ENCODE peak calls at places on chromosomes 6 and 20, in seven cellular contexts. T is breast epithelium, B is stomach, K is left ventricle myocardium inferior, L is NB4, R is lower leg skin, X is bronchial epithelial cell. C is an unnamed sample.

GRCh38 chr6:34852406-34853085 is 35.3 kb downstream of the TAF11 start:
- DNase-seq in T (no peak), B (no peak), K (no peak), L (no peak), R (no peak), X (no peak), C (no peak)

GRCh38 chr20:43799150-43799711 is 72.4 kb upstream of the GTSF1L start:
- DNase-seq in T (no peak), B (no peak), K (no peak), L (peak; percentile 60), R (no peak), X (no peak), C (no peak)

GRCh38 chr6:137704802-137705165 is 162.3 kb upstream of the TNFAIP3 start:
- DNase-seq in T (no peak), B (no peak), K (no peak), L (no peak), R (no peak), X (no peak), C (no peak)

GRCh38 chr6:36033935-36034334 is 6.3 kb downstream of the MAPK14 start:
- DNase-seq in T (no peak), B (no peak), K (no peak), L (peak; percentile 59), R (no peak), X (peak; percentile 72), C (no peak)

GRCh38 chr20:36860811-36861624 is 14.9 kb upstream of the TLDC2 start:
- DNase-seq in T (no peak), B (no peak), K (no peak), L (no peak), R (no peak), X (no peak), C (no peak)

GRCh38 chr20:53061305-53061704 is 89.1 kb downstream of the TSHZ2 start:
- DNase-seq in T (no peak), B (no peak), K (no peak), L (no peak), R (no peak), X (no peak), C (no peak)

GRCh38 chr6:150692604-150693003 is 92.9 kb downstream of the PLEKHG1 start:
- DNase-seq in T (no peak), B (no peak), K (no peak), L (no peak), R (no peak), X (no peak), C (no peak)

GRCh38 chr6:114084327-114084890 is 113.5 kb upstream of the HDAC2 start:
- DNase-seq in T (no peak), B (no peak), K (no peak), L (no peak), R (no peak), X (no peak), C (no peak)

GRCh38 chr6:79463721-79464120 is 73.5 kb downstream of the LCA5 start:
- DNase-seq in T (no peak), B (no peak), K (no peak), L (no peak), R (no peak), X (peak; percentile 65), C (no peak)

GRCh38 chr6:34858681-34859080 is 29.2 kb downstream of the TAF11 start:
- DNase-seq in T (no peak), B (no peak), K (no peak), L (peak; percentile 20), R (no peak), X (no peak), C (no peak)

GRCh38 chr6:45955597-45955996 is 60.1 kb downstream of the CLIC5 start:
- DNase-seq in T (no peak), B (no peak), K (no peak), L (no peak), R (no peak), X (no peak), C (no peak)

GRCh38 chr20:3716195-3716834 is 3.9 kb upstream of the SIGLEC1 start:
- DNase-seq in T (no peak), B (no peak), K (no peak), L (peak; percentile 77), R (no peak), X (peak; percentile 26), C (no peak)

GRCh38 chr6:12288844-12289654 is 1.1 kb upstream of the EDN1 start:
- DNase-seq in T (no peak), B (peak; percentile 62), K (peak; percentile 16), L (peak; percentile 78), R (no peak), X (peak; percentile 78), C (peak; percentile 60)

GRCh38 chr20:36646678-36647077 is 682 bp upstream of the SLA2 start:
- DNase-seq in T (no peak), B (no peak), K (no peak), L (no peak), R (peak; percentile 23), X (peak; percentile 63), C (no peak)

GRCh38 chr6:11094411-11094851 is 797 bp downstream of the SMIM13 start:
- DNase-seq in T (no peak), B (peak; percentile 47), K (peak; percentile 41), L (peak; percentile 78), R (peak; percentile 88), X (peak; percentile 44), C (no peak)

GRCh38 chr20:41029150-41029872 is 689 bp downstream of the TOP1 start:
- DNase-seq in T (no peak), B (no peak), K (peak; percentile 34), L (peak; percentile 64), R (peak; percentile 87), X (no peak), C (no peak)

GRCh38 chr6:47165918-47166317 is 123.8 kb upstream of the ADGRF1 start:
- DNase-seq in T (no peak), B (no peak), K (no peak), L (peak; percentile 43), R (no peak), X (no peak), C (no peak)

GRCh38 chr20:1503564-1504227 is 12.5 kb upstream of the SIRPB2 start:
- DNase-seq in T (no peak), B (peak; percentile 84), K (peak; percentile 54), L (peak; percentile 94), R (no peak), X (peak; percentile 94), C (no peak)

GRCh38 chr6:24646771-24647170 is 780 bp upstream of the KIAA0319 start:
- DNase-seq in T (no peak), B (no peak), K (no peak), L (no peak), R (no peak), X (peak; percentile 85), C (no peak)

GRCh38 chr6:137738197-137738596 is 128.9 kb upstream of the TNFAIP3 start:
- DNase-seq in T (no peak), B (no peak), K (no peak), L (peak; percentile 41), R (no peak), X (peak; percentile 68), C (no peak)

GRCh38 chr20:34751453-34751852 is 47.3 kb downstream of the TP53INP2 start:
- DNase-seq in T (no peak), B (no peak), K (no peak), L (no peak), R (no peak), X (no peak), C (no peak)

GRCh38 chr20:34753706-34754461 is 49.7 kb downstream of the TP53INP2 start:
- DNase-seq in T (no peak), B (no peak), K (no peak), L (no peak), R (no peak), X (peak; percentile 49), C (no peak)

GRCh38 chr20:34747479-34747878 is 43.3 kb downstream of the TP53INP2 start:
- DNase-seq in T (no peak), B (no peak), K (no peak), L (no peak), R (no peak), X (no peak), C (no peak)

GRCh38 chr20:34754611-34755010 is 50.5 kb downstream of the TP53INP2 start:
- DNase-seq in T (no peak), B (no peak), K (no peak), L (no peak), R (no peak), X (no peak), C (no peak)

DNA sequence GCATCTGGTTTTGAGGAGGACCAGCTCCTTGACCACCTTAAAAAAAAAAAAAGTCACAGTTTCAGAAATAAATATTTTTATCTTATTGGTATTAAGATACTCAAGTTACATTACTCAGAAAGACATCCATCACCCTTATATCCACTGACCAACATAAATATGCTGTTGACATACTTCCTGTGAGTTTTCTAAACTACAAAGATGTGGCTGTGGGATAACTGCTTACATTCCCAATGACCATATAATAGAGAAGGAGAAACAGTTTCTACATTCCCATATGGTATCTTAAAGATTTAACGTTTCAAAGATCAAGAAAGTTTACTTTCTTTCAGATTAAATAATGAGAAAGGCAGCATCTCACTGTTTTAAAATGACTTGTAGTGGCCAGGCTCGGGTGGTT is 46.3 kb downstream of the TP53INP2 start:
- DNase-seq in T (no peak), B (no peak), K (no peak), L (no peak), R (no peak), X (no peak), C (no peak)
- TF ChIP-seq CTCF in T (no peak), B (no peak), K (no peak), L (no peak), R (no peak), X (no peak), C (no peak)

DNA sequence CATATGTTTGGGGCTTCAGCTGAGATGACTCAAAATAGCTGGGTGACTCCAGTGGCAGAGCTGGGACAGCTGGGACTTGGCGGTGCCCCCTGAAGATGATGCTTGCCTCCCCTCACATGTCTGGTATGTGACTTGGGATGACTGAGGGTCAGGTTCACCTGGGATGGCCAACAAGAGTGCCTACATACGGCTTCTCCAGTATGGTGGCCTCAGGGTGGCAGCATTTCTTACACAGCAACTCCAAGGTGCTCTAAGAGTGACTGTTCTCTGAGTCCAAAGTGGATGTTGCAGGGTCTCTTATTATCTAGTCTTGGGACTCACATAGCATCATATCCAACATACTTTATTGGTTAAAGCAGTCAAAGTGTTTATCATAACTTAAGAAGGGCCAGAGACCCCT is 87.8 kb upstream of the CENPW start:
- DNase-seq in T (no peak), B (no peak), K (no peak), L (peak; percentile 16), R (no peak), X (no peak), C (no peak)
- TF ChIP-seq CTCF in T (no peak), B (no peak), K (no peak), L (peak; percentile 9), R (no peak), X (no peak), C (no peak)

GRCh38 chr6:118080547-118080946 is 173.5 kb downstream of the SLC35F1 start:
- DNase-seq in T (no peak), B (no peak), K (no peak), L (no peak), R (no peak), X (no peak), C (no peak)
- TF ChIP-seq CTCF in T (no peak), B (no peak), K (peak; percentile 20), L (no peak), R (no peak), X (no peak), C (no peak)

DNA sequence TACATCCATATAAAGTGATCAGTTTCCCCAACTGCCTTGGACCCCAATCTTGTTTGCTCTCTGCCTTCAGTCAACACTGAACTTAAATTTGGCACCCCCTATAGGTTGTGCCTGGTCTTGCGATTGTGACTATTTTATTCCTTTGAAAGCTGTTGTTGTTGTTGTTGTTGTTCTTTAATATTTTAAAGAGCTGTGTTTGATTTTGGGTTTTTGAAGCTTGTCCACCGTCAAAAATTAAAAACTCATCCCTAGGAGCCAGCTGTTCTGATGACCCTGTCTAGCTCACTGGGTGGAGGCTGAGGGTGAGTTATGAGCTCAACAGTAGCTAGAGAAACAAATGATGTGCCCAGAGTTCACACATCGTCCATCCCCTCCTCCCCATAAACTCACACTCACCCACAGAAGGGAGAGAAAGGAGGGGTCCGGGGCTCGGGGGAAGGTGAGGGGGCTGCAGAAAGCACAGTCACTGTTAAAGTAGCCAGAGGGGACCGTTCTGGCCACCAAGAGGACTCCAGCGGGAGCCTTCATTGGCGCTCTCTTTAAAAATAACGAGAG is 4.0 kb downstream of the SIM1 start:
- DNase-seq in T (no peak), B (no peak), K (no peak), L (peak; percentile 27), R (no peak), X (no peak), C (no peak)
- TF ChIP-seq CTCF in T (no peak), B (no peak), K (no peak), L (peak; percentile 37), R (no peak), X (peak; percentile 16), C (peak; percentile 25)